ENCODE peak calls at places on chromosomes 2 and 18, in six cellular contexts. T is DMS79; Q is colonic mucosa; D is activated CD4-positive, CD25-positive, alpha-beta regulatory T cell treated with anti-CD3 and anti-CD28 coated beads, Interleukin-2, amount 50 U/mL, for 72 hours; O is cardiac fibroblast; E is WTC11. J is an unnamed sample.

GRCh38 chr2:173079141-173079540 is 3.5 kb downstream of the MAP3K20 start:
- DNase-seq in T (no peak), Q (no peak), D (no peak), O (no peak), E (no peak), J (no peak)

GRCh38 chr2:157751462-157752058 is 122.9 kb upstream of the ACVR1C start:
- DNase-seq in T (no peak), Q (no peak), D (no peak), O (no peak), E (peak), J (no peak)

GRCh38 chr2:151302879-151303278 is 13.4 kb upstream of the NMI start:
- DNase-seq in T (no peak), Q (no peak), D (no peak), O (peak), E (no peak), J (no peak)

GRCh38 chr2:63078852-63079606 is 28.4 kb downstream of the OTX1 start:
- DNase-seq in T (no peak), Q (peak), D (no peak), O (no peak), E (peak), J (no peak)

GRCh38 chr2:169895294-169895985 is 68.2 kb downstream of the UBR3 start:
- DNase-seq in T (no peak), Q (no peak), D (no peak), O (peak), E (no peak), J (no peak)

GRCh38 chr2:79855264-79856006 is 342.6 kb downstream of the CTNNA2 start:
- DNase-seq in T (no peak), Q (peak), D (no peak), O (no peak), E (peak), J (no peak)

GRCh38 chr2:219331560-219332213 is 857 bp downstream of the RESP18 start:
- DNase-seq in T (no peak), Q (no peak), D (peak), O (peak), E (peak), J (no peak)

GRCh38 chr2:96082211-96083063 is 33.9 kb downstream of the ADRA2B start:
- DNase-seq in T (no peak), Q (peak), D (peak), O (no peak), E (no peak), J (peak)

GRCh38 chr2:191995285-191995684 is 148.4 kb upstream of the CAVIN2 start:
- DNase-seq in T (no peak), Q (no peak), D (no peak), O (no peak), E (no peak), J (no peak)

GRCh38 chr2:220198911-220199310 is 571.5 kb downstream of the SLC4A3 start:
- DNase-seq in T (no peak), Q (no peak), D (no peak), O (peak), E (no peak), J (no peak)

GRCh38 chr2:196125596-196125995 is 45.8 kb downstream of the STK17B start:
- DNase-seq in T (no peak), Q (no peak), D (no peak), O (peak), E (no peak), J (no peak)

GRCh38 chr18:48831802-48832201 is 119.0 kb downstream of the SMAD7 start:
- DNase-seq in T (no peak), Q (no peak), D (no peak), O (no peak), E (peak), J (no peak)

GRCh38 chr2:241279413-241279812 is 36.1 kb downstream of the HDLBP start:
- DNase-seq in T (no peak), Q (no peak), D (no peak), O (peak), E (no peak), J (no peak)

GRCh38 chr18:79791141-79791972 is 6.4 kb upstream of the KCNG2 start:
- DNase-seq in T (no peak), Q (no peak), D (no peak), O (peak), E (no peak), J (peak)

GRCh38 chr2:137696916-137697315 is 267.4 kb upstream of the HNMT start:
- DNase-seq in T (no peak), Q (no peak), D (no peak), O (no peak), E (no peak), J (no peak)

GRCh38 chr2:240427729-240428128 is 7.7 kb upstream of the GPC1 start:
- DNase-seq in T (no peak), Q (no peak), D (peak), O (no peak), E (no peak), J (peak)

GRCh38 chr18:4847066-4847465 is 350.0 kb downstream of the AKAIN1 start:
- DNase-seq in T (no peak), Q (no peak), D (no peak), O (no peak), E (no peak), J (no peak)

GRCh38 chr2:32009479-32010256 is 1.1 kb downstream of the MEMO1 start:
- DNase-seq in T (no peak), Q (peak), D (peak), O (peak), E (peak), J (peak)

GRCh38 chr18:13425357-13426095 is 207.0 kb downstream of the LDLRAD4 start:
- DNase-seq in T (no peak), Q (peak), D (no peak), O (no peak), E (no peak), J (no peak)

GRCh38 chr2:64493788-64494187 is 30.3 kb upstream of the AFTPH start:
- DNase-seq in T (no peak), Q (no peak), D (no peak), O (no peak), E (no peak), J (no peak)

GRCh38 chr18:13245481-13246000 is 27.0 kb downstream of the LDLRAD4 start:
- DNase-seq in T (peak), Q (no peak), D (peak), O (no peak), E (no peak), J (no peak)

GRCh38 chr2:38098351-38099095 is 22.6 kb upstream of the CYP1B1 start:
- DNase-seq in T (no peak), Q (no peak), D (no peak), O (peak), E (no peak), J (no peak)

GRCh38 chr2:167388497-167388896 is 500.2 kb downstream of the XIRP2 start:
- DNase-seq in T (peak), Q (no peak), D (no peak), O (no peak), E (no peak), J (no peak)

GRCh38 chr2:234808907-234809306 is 142.9 kb upstream of the SH3BP4 start:
- DNase-seq in T (no peak), Q (no peak), D (no peak), O (no peak), E (no peak), J (no peak)

GRCh38 chr2:160194351-160194750 is 5.7 kb downstream of the ITGB6 start:
- DNase-seq in T (no peak), Q (no peak), D (no peak), O (no peak), E (no peak), J (no peak)

GRCh38 chr2:190948671-190949070 is 65.3 kb downstream of the STAT1 start:
- DNase-seq in T (no peak), Q (no peak), D (no peak), O (peak), E (no peak), J (no peak)

GRCh38 chr2:72090271-72090720 is 57.4 kb downstream of the CYP26B1 start:
- DNase-seq in T (no peak), Q (no peak), D (no peak), O (no peak), E (no peak), J (no peak)

GRCh38 chr18:31736630-31737029 is 24.1 kb downstream of the SLC25A52 start:
- DNase-seq in T (no peak), Q (no peak), D (no peak), O (no peak), E (no peak), J (no peak)

GRCh38 chr2:112031916-112032582 is 23.0 kb upstream of the TMEM87B start:
- DNase-seq in T (peak), Q (peak), D (no peak), O (peak), E (no peak), J (peak)